ENCODE peak calls at places on chromosome 22, in six cellular contexts. L is caudate nucleus, B is thoracic aorta, T is heart right ventricle, E is HCT116, M is right cardiac atrium. C is an unnamed sample.

GRCh38 chr22:46451741-46452140 is 85.7 kb downstream of the CELSR1 start:
- DNase-seq in L (no peak), B (no peak), T (no peak), E (no peak), M (no peak), C (no peak)

GRCh38 chr22:30298005-30298701 is 8.8 kb upstream of the CASTOR1 start:
- DNase-seq in L (no peak), B (no peak), T (no peak), E (no peak), M (peak; percentile 16), C (no peak)

GRCh38 chr22:37559521-37559900 is 769 bp upstream of the CDC42EP1 start:
- DNase-seq in L (no peak), B (no peak), T (no peak), E (no peak), M (no peak), C (no peak)

GRCh38 chr22:47445212-47445611 is 682.8 kb downstream of the TBC1D22A start:
- DNase-seq in L (no peak), B (no peak), T (no peak), E (no peak), M (no peak), C (no peak)

GRCh38 chr22:47127441-47127871 is 365.0 kb downstream of the TBC1D22A start:
- DNase-seq in L (no peak), B (no peak), T (no peak), E (no peak), M (no peak), C (no peak)

GRCh38 chr22:42742940-42743339 is 22.3 kb upstream of the A4GALT start:
- DNase-seq in L (no peak), B (no peak), T (peak; percentile 73), E (no peak), M (peak; percentile 72), C (no peak)

GRCh38 chr22:30968015-30968923 is at the start of gene MORC2:
- DNase-seq in L (no peak), B (no peak), T (peak; percentile 73), E (no peak), M (peak; percentile 84), C (no peak)

GRCh38 chr22:37768273-37768672 is 39.5 kb upstream of the GCAT start:
- DNase-seq in L (no peak), B (no peak), T (no peak), E (no peak), M (peak; percentile 23), C (no peak)

GRCh38 chr22:31496735-31497146 is 405 bp downstream of the SFI1 start:
- DNase-seq in L (no peak), B (no peak), T (peak; percentile 23), E (no peak), M (peak; percentile 69), C (peak; percentile 74)

GRCh38 chr22:17201285-17201945 is 17.8 kb downstream of the ADA2 start:
- DNase-seq in L (no peak), B (no peak), T (no peak), E (no peak), M (no peak), C (no peak)

GRCh38 chr22:49930128-49930527 is 11.7 kb downstream of the CRELD2 start:
- DNase-seq in L (no peak), B (no peak), T (no peak), E (no peak), M (no peak), C (no peak)

GRCh38 chr22:49931863-49932262 is 13.4 kb downstream of the CRELD2 start:
- DNase-seq in L (no peak), B (no peak), T (no peak), E (no peak), M (no peak), C (no peak)

GRCh38 chr22:49929553-49929979 is 11.1 kb downstream of the CRELD2 start:
- DNase-seq in L (no peak), B (no peak), T (no peak), E (no peak), M (peak; percentile 86), C (peak; percentile 85)

GRCh38 chr22:49928571-49929552 is 10.4 kb downstream of the CRELD2 start:
- DNase-seq in L (no peak), B (no peak), T (no peak), E (no peak), M (no peak), C (no peak)

GRCh38 chr22:49930596-49931412 is 12.4 kb downstream of the CRELD2 start:
- DNase-seq in L (peak; percentile 57), B (peak; percentile 52), T (peak; percentile 83), E (peak; percentile 78), M (no peak), C (peak; percentile 93)
- H3K27ac ChIP-seq in L (peak overlapping the region; percentile 41), B (peak overlapping the region; percentile 50), T (no peak overlapping the region), E (peak overlapping the region; percentile 45), M (peak overlapping the region; percentile 14), C (peak overlapping the region; percentile 74)

GRCh38 chr22:20745177-20745576 is 28.7 kb upstream of the SERPIND1 start:
- DNase-seq in L (no peak), B (no peak), T (no peak), E (no peak), M (no peak), C (no peak)

GRCh38 chr22:20741634-20742581 is 32.0 kb upstream of the SERPIND1 start:
- DNase-seq in L (no peak), B (no peak), T (no peak), E (peak; percentile 18), M (no peak), C (no peak)

GRCh38 chr22:20742764-20743163 is 31.1 kb upstream of the SERPIND1 start:
- DNase-seq in L (no peak), B (no peak), T (no peak), E (no peak), M (no peak), C (no peak)

GRCh38 chr22:20746466-20747189 is 27.3 kb upstream of the SERPIND1 start:
- DNase-seq in L (no peak), B (no peak), T (no peak), E (no peak), M (no peak), C (no peak)

DNA sequence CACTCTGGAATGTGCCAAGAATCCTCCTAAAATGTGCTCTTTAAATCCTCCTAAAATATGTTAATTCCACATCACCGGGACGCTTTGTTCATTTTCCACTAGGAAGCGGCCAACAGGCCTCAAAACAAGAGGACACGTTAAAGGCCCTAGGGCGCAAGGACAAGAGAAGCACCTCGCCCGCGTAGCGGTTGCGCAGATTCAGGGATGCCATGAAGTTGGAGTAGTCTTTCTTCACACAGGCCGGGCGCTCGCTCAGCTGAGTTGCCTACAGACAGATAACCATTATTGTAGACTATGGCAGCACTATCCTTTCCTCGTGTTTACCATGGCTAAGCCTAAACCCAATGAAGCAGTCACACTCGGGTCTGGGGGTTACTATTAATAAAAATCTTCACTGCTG is 29.5 kb upstream of the SERPIND1 start:
- DNase-seq in L (no peak), B (no peak), T (no peak), E (no peak), M (no peak), C (no peak)
- H3K27ac ChIP-seq in L (no peak overlapping the region), B (no peak overlapping the region), T (no peak overlapping the region), E (no peak overlapping the region), M (no peak overlapping the region), C (no peak overlapping the region)

GRCh38 chr22:48578138-48579034 is 1249.3 kb downstream of the BRD1 start:
- DNase-seq in L (no peak), B (no peak), T (no peak), E (no peak), M (peak; percentile 20), C (no peak)

GRCh38 chr22:48577691-48578090 is 1250.0 kb downstream of the BRD1 start:
- DNase-seq in L (no peak), B (no peak), T (no peak), E (no peak), M (peak; percentile 34), C (no peak)

GRCh38 chr22:48580481-48580970 is 1247.1 kb downstream of the BRD1 start:
- DNase-seq in L (no peak), B (no peak), T (no peak), E (no peak), M (peak; percentile 12), C (no peak)

GRCh38 chr22:48579915-48580279 is 1247.8 kb downstream of the BRD1 start:
- DNase-seq in L (no peak), B (no peak), T (no peak), E (no peak), M (peak; percentile 7), C (no peak)

GRCh38 chr22:48579035-48579914 is 1248.4 kb downstream of the BRD1 start:
- DNase-seq in L (no peak), B (no peak), T (no peak), E (no peak), M (peak; percentile 10), C (no peak)
- H3K27ac ChIP-seq in L (peak overlapping the region; percentile 58), B (peak overlapping the region; percentile 55), T (no peak overlapping the region), E (no peak overlapping the region), M (no peak overlapping the region), C (no peak overlapping the region)

DNA sequence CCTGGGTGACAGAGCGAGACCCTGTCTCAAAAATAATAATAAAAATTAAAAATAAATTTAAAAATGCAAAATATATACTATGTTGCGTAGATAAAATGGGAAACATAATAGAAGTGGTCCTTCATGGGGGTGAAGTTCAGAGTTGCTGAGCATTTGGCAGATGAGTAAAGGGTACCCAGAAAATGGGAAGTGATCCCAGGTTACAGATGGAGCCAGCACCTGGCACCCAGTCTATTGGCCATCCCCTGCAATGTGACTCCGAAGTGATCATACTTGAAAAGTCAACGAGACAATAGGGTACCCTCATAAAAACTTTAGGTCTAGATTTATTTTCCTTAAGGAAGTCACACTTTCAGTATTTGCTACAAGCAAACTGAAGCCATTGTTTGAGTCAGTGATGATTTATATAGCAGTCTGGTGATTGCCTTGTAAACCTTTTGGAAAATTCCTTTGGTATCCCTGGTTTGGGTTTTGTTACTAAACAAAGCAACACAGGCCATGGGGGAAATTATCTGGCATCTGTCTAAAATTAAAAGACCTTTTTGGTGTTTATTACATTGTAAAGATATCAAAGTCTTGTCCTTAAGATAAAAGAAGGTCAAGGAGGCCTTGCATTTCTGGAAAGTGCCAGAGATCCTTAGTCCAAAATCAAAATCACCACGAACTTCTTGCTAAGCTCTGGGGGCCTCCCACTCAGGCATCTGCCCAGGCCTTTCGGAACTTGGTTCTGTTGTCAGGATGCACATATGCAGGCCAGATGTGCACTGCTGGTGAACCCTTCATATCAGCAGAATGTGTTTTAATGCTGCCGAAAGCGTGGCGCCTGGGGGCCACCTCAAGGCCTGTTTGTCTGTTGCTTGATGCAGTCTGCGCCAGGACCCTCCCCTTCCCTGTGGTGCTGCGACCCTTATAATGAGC is 4.3 kb downstream of the SMARCB1 start:
- DNase-seq in L (no peak), B (no peak), T (peak; percentile 31), E (no peak), M (peak; percentile 76), C (no peak)
- H3K27ac ChIP-seq in L (no peak overlapping the region), B (no peak overlapping the region), T (no peak overlapping the region), E (no peak overlapping the region), M (no peak overlapping the region), C (no peak overlapping the region)